ENCODE peak calls at places on chromosomes 3 and 15, in seven cellular contexts. One of them, this sample, is unnamed.
A peak's percentile ranks its signal among the peaks of the same experiment; 100 is the strongest.

GRCh38 chr3:48568476-48568875 is 4.9 kb upstream of the UCN2 start:
- DNase-seq in tibial nerve: no peak
- DNase-seq in uterus: no peak
- DNase-seq in ovary: no peak
- DNase-seq in right lobe of liver: no peak
- DNase-seq in stomach: no peak
- DNase-seq in body of pancreas: no peak
- DNase-seq in this sample: no peak

GRCh38 chr3:42502429-42503250 is at the start of gene VIPR1:
- DNase-seq in body of pancreas: peak; percentile 91
- DNase-seq in tibial nerve: no peak
- DNase-seq in uterus: peak; percentile 42
- DNase-seq in stomach: peak; percentile 95
- DNase-seq in ovary: no peak
- DNase-seq in right lobe of liver: peak; percentile 88
- DNase-seq in this sample: peak; percentile 71

GRCh38 chr15:32943691-32944090 is 225.9 kb downstream of the GREM1 start:
- DNase-seq in right lobe of liver: no peak
- DNase-seq in ovary: no peak
- DNase-seq in body of pancreas: no peak
- DNase-seq in stomach: no peak
- DNase-seq in tibial nerve: no peak
- DNase-seq in uterus: no peak
- DNase-seq in this sample: no peak

GRCh38 chr3:152307829-152308474 is 39.2 kb downstream of the MBNL1 start:
- DNase-seq in ovary: no peak
- DNase-seq in stomach: no peak
- DNase-seq in uterus: no peak
- DNase-seq in body of pancreas: peak; percentile 28
- DNase-seq in tibial nerve: no peak
- DNase-seq in right lobe of liver: no peak
- DNase-seq in this sample: no peak

GRCh38 chr3:58874795-58875194 is 175.0 kb downstream of the CFAP20DC start:
- DNase-seq in uterus: no peak
- DNase-seq in ovary: no peak
- DNase-seq in stomach: no peak
- DNase-seq in body of pancreas: no peak
- DNase-seq in tibial nerve: no peak
- DNase-seq in right lobe of liver: no peak
- DNase-seq in this sample: no peak

GRCh38 chr15:95538693-95539092 is 791.8 kb upstream of the NR2F2 start:
- DNase-seq in tibial nerve: no peak
- DNase-seq in right lobe of liver: no peak
- DNase-seq in ovary: no peak
- DNase-seq in stomach: no peak
- DNase-seq in uterus: no peak
- DNase-seq in body of pancreas: no peak
- DNase-seq in this sample: no peak

GRCh38 chr15:55799287-55800212 is 56.6 kb upstream of the PRTG start:
- DNase-seq in body of pancreas: peak; percentile 20
- DNase-seq in uterus: no peak
- DNase-seq in ovary: no peak
- DNase-seq in tibial nerve: no peak
- DNase-seq in right lobe of liver: no peak
- DNase-seq in stomach: peak; percentile 27
- DNase-seq in this sample: no peak

GRCh38 chr15:25676070-25676469 is 187.1 kb downstream of the ATP10A start:
- DNase-seq in uterus: no peak
- DNase-seq in tibial nerve: no peak
- DNase-seq in body of pancreas: no peak
- DNase-seq in stomach: no peak
- DNase-seq in right lobe of liver: no peak
- DNase-seq in ovary: no peak
- DNase-seq in this sample: no peak

GRCh38 chr3:55402886-55403605 is 84.1 kb downstream of the WNT5A start:
- DNase-seq in uterus: no peak
- DNase-seq in ovary: no peak
- DNase-seq in tibial nerve: no peak
- DNase-seq in body of pancreas: peak; percentile 6
- DNase-seq in right lobe of liver: no peak
- DNase-seq in stomach: no peak
- DNase-seq in this sample: no peak

GRCh38 chr3:48187579-48188265 is 495 bp downstream of the CDC25A start:
- DNase-seq in right lobe of liver: peak; percentile 64
- DNase-seq in tibial nerve: peak; percentile 24
- DNase-seq in uterus: peak; percentile 23
- DNase-seq in ovary: peak; percentile 80
- DNase-seq in body of pancreas: peak; percentile 68
- DNase-seq in stomach: peak; percentile 50
- DNase-seq in this sample: no peak

GRCh38 chr3:69082805-69083204 is 1.9 kb upstream of the ARL6IP5 start:
- DNase-seq in uterus: no peak
- DNase-seq in ovary: no peak
- DNase-seq in tibial nerve: no peak
- DNase-seq in body of pancreas: peak; percentile 50
- DNase-seq in stomach: peak; percentile 31
- DNase-seq in right lobe of liver: no peak
- DNase-seq in this sample: no peak
- TF ChIP-seq POLR2A in uterus: no peak
- TF ChIP-seq POLR2A in ovary: no peak
- TF ChIP-seq POLR2A in tibial nerve: no peak
- TF ChIP-seq POLR2A in body of pancreas: no peak
- TF ChIP-seq POLR2A in stomach: no peak
- TF ChIP-seq POLR2A in right lobe of liver: no peak
- TF ChIP-seq POLR2A in this sample: no peak

DNA sequence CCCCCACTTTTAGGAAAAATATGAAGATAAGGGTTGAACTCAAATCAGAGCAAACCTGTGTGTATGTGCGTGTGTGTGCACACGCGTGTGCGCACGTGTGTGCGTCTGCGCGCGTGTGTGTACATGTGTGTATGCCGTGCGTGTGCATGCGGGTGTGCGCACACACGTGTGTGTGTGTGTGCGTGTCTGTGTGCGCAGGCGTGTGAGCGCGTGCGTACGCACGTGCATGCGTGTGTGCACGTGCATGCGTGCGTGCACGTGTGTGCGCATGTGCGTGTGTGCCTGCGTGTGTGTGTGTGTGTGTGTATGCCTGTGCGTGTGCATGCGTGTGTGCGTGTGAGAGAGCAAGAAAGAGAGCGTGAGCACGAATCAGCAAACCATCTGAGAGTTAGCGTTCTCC is 20.7 kb downstream of the TNK2 start:
- DNase-seq in right lobe of liver: no peak
- DNase-seq in stomach: no peak
- DNase-seq in body of pancreas: no peak
- DNase-seq in ovary: no peak
- DNase-seq in uterus: no peak
- DNase-seq in tibial nerve: no peak
- DNase-seq in this sample: no peak
- TF ChIP-seq POLR2A in right lobe of liver: no peak
- TF ChIP-seq POLR2A in stomach: no peak
- TF ChIP-seq POLR2A in body of pancreas: no peak
- TF ChIP-seq POLR2A in ovary: no peak
- TF ChIP-seq POLR2A in uterus: no peak
- TF ChIP-seq POLR2A in tibial nerve: no peak
- TF ChIP-seq POLR2A in this sample: no peak

DNA sequence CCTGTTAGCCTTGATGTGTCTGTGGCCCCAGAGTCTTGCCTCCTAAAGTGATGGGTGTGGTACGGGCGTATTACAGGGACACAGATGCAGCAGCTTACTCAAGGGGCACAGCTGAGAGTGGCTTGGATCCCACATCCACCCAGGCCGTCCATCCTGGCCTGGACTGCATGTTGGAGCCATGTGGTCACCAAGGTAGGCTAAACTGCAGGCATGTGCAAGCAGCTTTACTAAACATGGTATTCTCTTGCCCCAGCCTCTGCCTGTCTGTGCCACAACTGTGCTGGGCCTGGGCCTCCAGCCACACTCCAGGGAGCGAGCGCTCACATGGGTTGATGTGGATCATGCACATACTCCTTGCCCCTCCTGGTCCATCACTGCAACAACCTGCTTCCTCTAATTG is 6.1 kb upstream of the GPR62 start:
- DNase-seq in stomach: no peak
- DNase-seq in ovary: no peak
- DNase-seq in tibial nerve: no peak
- DNase-seq in uterus: no peak
- DNase-seq in body of pancreas: no peak
- DNase-seq in right lobe of liver: no peak
- DNase-seq in this sample: no peak
- TF ChIP-seq POLR2A in stomach: no peak
- TF ChIP-seq POLR2A in ovary: no peak
- TF ChIP-seq POLR2A in tibial nerve: no peak
- TF ChIP-seq POLR2A in uterus: no peak
- TF ChIP-seq POLR2A in body of pancreas: no peak
- TF ChIP-seq POLR2A in right lobe of liver: no peak
- TF ChIP-seq POLR2A in this sample: no peak

DNA sequence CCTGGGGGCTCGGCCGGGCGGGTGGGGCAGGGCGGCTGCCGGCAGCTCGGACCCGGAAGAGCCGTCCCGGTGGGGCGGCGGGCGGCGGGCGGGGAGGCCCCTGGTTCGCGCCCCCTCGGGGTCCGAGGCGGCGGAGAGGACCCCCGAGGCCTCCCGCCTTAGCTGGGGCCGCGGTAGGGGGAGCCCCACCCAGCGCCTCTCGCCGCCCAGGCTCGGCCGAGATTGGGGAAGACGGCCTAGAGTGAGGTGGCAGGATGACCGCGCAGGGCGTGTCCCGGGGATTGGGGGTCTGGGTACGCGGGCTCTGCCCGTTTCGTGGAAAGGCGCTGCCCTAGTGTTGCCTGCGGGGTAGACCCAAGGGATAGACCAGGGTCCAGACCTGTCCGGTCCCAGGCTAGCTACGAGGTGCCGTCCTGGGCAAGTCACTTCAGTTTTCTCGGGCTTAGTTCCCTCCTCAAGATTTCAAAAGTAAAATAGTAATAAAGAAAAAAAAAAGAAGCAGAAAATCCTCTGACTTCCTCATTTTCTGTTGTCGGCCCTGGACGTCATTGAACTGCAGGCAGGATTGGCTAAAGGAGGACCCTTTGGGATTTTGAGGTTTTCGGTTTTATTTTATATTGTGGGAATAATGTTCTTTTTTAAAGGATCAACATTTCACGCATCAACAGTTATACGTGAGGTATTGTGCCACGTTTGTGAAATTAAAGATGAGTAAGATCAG is 580 bp downstream of the IQGAP1 start:
- DNase-seq in right lobe of liver: peak; percentile 73
- DNase-seq in ovary: peak; percentile 62
- DNase-seq in tibial nerve: peak; percentile 46
- DNase-seq in stomach: peak; percentile 58
- DNase-seq in body of pancreas: peak; percentile 63
- DNase-seq in uterus: peak; percentile 70
- DNase-seq in this sample: peak; percentile 86
- TF ChIP-seq POLR2A in right lobe of liver: no peak
- TF ChIP-seq POLR2A in ovary: no peak
- TF ChIP-seq POLR2A in tibial nerve: no peak
- TF ChIP-seq POLR2A in stomach: no peak
- TF ChIP-seq POLR2A in body of pancreas: no peak
- TF ChIP-seq POLR2A in uterus: no peak
- TF ChIP-seq POLR2A in this sample: no peak

DNA sequence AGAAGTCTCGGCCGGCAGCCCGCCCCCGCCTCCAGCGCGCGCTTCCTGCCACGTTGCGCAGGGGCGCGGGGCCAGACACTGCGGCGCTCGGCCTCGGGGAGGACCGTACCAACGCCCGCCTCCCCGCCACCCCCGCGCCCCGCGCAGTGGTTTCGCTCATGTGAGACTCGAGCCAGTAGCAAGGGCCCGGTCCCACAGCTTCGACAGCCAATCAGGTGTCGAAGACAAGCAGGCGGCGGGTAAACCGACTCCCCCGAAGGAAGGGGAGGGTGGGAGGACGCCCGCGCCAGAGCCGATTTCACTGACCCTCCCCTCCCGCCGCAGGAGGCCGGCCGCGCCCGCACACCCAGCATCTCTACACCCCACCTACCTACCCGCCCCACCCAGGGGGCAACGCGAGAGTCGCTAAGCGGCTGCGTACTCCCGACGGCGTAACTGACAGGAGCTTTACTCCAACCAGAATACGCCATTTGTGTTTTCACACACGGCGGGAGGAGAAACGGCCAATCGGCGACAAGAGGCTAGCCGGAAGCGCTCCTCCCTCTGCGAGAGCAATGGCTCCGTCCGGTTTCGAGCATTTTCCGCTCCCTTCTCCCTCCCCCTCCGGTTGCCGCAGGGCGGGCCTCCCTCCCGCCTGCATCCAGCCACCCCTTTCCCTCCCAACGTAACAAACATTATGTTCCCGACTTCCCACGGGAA is 634 bp upstream of the SETD5 start:
- DNase-seq in stomach: peak; percentile 98
- DNase-seq in right lobe of liver: peak; percentile 97
- DNase-seq in body of pancreas: peak; percentile 99
- DNase-seq in ovary: peak; percentile 98
- DNase-seq in uterus: peak; percentile 99
- DNase-seq in tibial nerve: peak; percentile 96
- DNase-seq in this sample: peak; percentile 99
- TF ChIP-seq POLR2A in stomach: no peak
- TF ChIP-seq POLR2A in right lobe of liver: no peak
- TF ChIP-seq POLR2A in body of pancreas: no peak
- TF ChIP-seq POLR2A in ovary: no peak
- TF ChIP-seq POLR2A in uterus: no peak
- TF ChIP-seq POLR2A in tibial nerve: no peak
- TF ChIP-seq POLR2A in this sample: no peak

DNA sequence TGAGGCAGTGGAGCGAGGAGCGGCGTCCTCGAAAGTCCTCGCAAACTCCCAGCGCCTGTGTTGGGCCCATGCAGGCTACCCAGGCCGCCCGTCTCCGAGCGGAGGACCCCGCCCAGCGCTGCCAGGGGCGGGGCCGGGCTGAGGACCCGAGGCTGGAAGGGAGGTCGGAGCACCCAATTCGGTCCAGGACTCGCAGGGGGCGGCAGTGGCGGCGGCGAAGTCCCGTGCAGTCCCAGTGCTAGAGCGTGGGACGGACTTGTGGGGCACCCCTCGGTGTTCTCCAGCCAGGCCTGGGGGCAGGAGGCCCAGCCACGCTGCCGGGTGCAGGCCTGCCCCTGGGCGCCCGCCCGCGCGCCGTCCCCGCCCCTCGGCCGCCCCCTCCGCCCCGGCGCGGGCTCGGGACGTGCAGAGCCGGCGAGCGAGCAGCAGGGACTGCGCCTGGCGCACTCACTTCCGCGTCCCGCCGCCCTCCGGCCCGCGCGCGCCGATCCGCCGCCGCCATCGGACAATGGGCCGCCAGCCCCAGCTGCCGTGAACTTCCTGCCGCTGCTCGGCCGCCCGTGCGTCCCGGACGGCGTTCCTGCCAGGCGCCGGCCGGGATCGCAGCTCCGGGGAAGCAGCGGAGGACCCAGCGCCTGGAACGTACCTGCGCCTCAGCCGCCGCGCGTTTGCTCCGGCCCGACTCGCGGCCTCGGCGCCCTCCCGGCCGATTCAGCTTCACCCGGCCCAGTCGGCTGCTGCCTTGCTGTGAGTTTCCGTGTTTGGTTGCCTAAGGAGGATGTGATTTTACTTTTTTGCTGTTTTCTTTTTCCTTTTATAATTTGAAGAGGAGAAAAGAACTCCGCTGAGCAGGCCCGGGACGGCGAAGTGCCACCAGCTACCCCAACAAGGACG is 596 bp upstream of the LIMD1 start:
- DNase-seq in tibial nerve: peak; percentile 41
- DNase-seq in body of pancreas: peak; percentile 76
- DNase-seq in ovary: peak; percentile 62
- DNase-seq in right lobe of liver: peak; percentile 86
- DNase-seq in uterus: peak; percentile 73
- DNase-seq in stomach: peak; percentile 81
- DNase-seq in this sample: peak; percentile 81
- TF ChIP-seq POLR2A in tibial nerve: peak; percentile 50
- TF ChIP-seq POLR2A in body of pancreas: peak; percentile 55
- TF ChIP-seq POLR2A in ovary: no peak
- TF ChIP-seq POLR2A in right lobe of liver: peak; percentile 91
- TF ChIP-seq POLR2A in uterus: peak; percentile 72
- TF ChIP-seq POLR2A in stomach: no peak
- TF ChIP-seq POLR2A in this sample: no peak